ENCODE peak calls at places on chromosomes 7 and 10, in seven cellular contexts. S is B cell, A is GM13977, U is WTC11, R is choroid plexus epithelial cell, Q is foreskin keratinocyte, C is right lobe of liver. N is an unnamed sample.

GRCh38 chr10:14820010-14820774 is 17.6 kb downstream of the CDNF start:
- DNase-seq in U (no peak), C (no peak), S (no peak), A (no peak), R (peak; percentile 51), Q (peak; percentile 71), N (peak; percentile 15)

GRCh38 chr7:5766321-5766761 is 15.1 kb downstream of the RNF216 start:
- DNase-seq in C (no peak), R (peak; percentile 69), Q (no peak), U (no peak), S (no peak), A (no peak), N (no peak)

GRCh38 chr10:47383254-47384147 is 592 bp downstream of the ZNF488 start:
- DNase-seq in S (no peak), Q (no peak), C (no peak), R (no peak), U (peak; percentile 76), A (no peak), N (no peak)

GRCh38 chr10:75432763-75433162 is 1.3 kb downstream of the LRMDA start:
- DNase-seq in A (no peak), C (no peak), S (no peak), R (no peak), Q (no peak), U (no peak), N (no peak)

GRCh38 chr7:2445898-2446555 is 30.2 kb downstream of the GRIFIN start:
- DNase-seq in U (no peak), C (no peak), A (no peak), S (no peak), R (no peak), Q (no peak), N (no peak)

GRCh38 chr7:5631185-5631584 is 150.3 kb downstream of the RNF216 start:
- DNase-seq in R (no peak), U (no peak), S (no peak), C (no peak), Q (no peak), A (no peak), N (no peak)

GRCh38 chr10:28963539-28964221 is 286.4 kb downstream of the BAMBI start:
- DNase-seq in S (no peak), U (no peak), A (no peak), C (no peak), R (no peak), Q (no peak), N (no peak)

GRCh38 chr10:7111574-7111973 is 299.3 kb downstream of the SFMBT2 start:
- DNase-seq in A (no peak), R (peak; percentile 28), Q (peak; percentile 84), U (no peak), S (no peak), C (no peak), N (no peak)

GRCh38 chr7:98681496-98681895 is 64.4 kb downstream of the NPTX2 start:
- DNase-seq in A (no peak), Q (no peak), U (no peak), R (no peak), C (no peak), S (no peak), N (no peak)

GRCh38 chr7:33444501-33444900 is 315.1 kb downstream of the BBS9 start:
- DNase-seq in A (no peak), S (no peak), R (peak; percentile 95), Q (no peak), U (no peak), C (no peak), N (no peak)

GRCh38 chr7:129489491-129489890 is 12.8 kb upstream of the SMKR1 start:
- DNase-seq in S (no peak), R (peak; percentile 80), U (no peak), A (no peak), Q (no peak), C (no peak), N (no peak)

GRCh38 chr7:131249003-131249402 is 78.7 kb upstream of the MKLN1 start:
- DNase-seq in Q (peak; percentile 76), U (no peak), S (no peak), R (peak; percentile 97), A (no peak), C (no peak), N (peak; percentile 22)

GRCh38 chr7:1422512-1423265 is 36.6 kb downstream of the MICALL2 start:
- DNase-seq in A (no peak), C (no peak), R (peak; percentile 37), Q (no peak), S (no peak), U (no peak), N (no peak)

GRCh38 chr7:135109976-135110375 is 37.9 kb upstream of the TMEM140 start:
- DNase-seq in C (no peak), R (no peak), A (no peak), U (no peak), S (no peak), Q (no peak), N (no peak)

GRCh38 chr7:138866353-138866752 is 68.4 kb upstream of the ATP6V0A4 start:
- DNase-seq in U (no peak), Q (no peak), C (no peak), R (no peak), S (no peak), A (no peak), N (no peak)

GRCh38 chr7:36047254-36047653 is 105.8 kb upstream of the EEPD1 start:
- DNase-seq in A (no peak), R (peak; percentile 76), S (no peak), U (no peak), C (no peak), Q (no peak), N (no peak)

GRCh38 chr7:131111-132094 is 61.0 kb upstream of the FAM20C start:
- DNase-seq in Q (no peak), R (no peak), S (no peak), C (peak; percentile 45), A (no peak), U (no peak), N (no peak)

GRCh38 chr7:70738080-70738479 is 393.9 kb upstream of the GALNT17 start:
- DNase-seq in Q (peak; percentile 76), A (no peak), R (peak; percentile 29), C (no peak), U (no peak), S (no peak), N (no peak)

GRCh38 chr10:62911210-62911963 is 95.2 kb upstream of the EGR2 start:
- DNase-seq in R (no peak), S (no peak), A (no peak), U (no peak), C (no peak), Q (no peak), N (no peak)

GRCh38 chr10:23199768-23200511 is 7.8 kb downstream of the PTF1A start:
- DNase-seq in S (no peak), C (no peak), Q (no peak), A (no peak), U (peak; percentile 35), R (no peak), N (no peak)

GRCh38 chr7:68783671-68784070 is 814.6 kb upstream of the AUTS2 start:
- DNase-seq in U (no peak), R (peak; percentile 27), Q (no peak), A (no peak), C (no peak), S (no peak), N (no peak)

GRCh38 chr10:45302573-45302972 is 12.8 kb downstream of the OR13A1 start:
- DNase-seq in S (no peak), C (no peak), Q (no peak), A (no peak), U (no peak), R (no peak), N (no peak)

GRCh38 chr7:153152786-153153185 is 393.2 kb downstream of the ACTR3B start:
- DNase-seq in C (no peak), S (no peak), A (no peak), R (no peak), U (no peak), Q (no peak), N (no peak)

GRCh38 chr7:116707289-116707688 is 35.3 kb downstream of the MET start:
- DNase-seq in S (no peak), Q (no peak), A (no peak), C (no peak), U (no peak), R (no peak), N (no peak)

GRCh38 chr10:33015798-33016547 is 57.9 kb upstream of the ITGB1 start:
- DNase-seq in R (peak; percentile 75), A (no peak), S (no peak), Q (no peak), C (no peak), U (no peak), N (no peak)

GRCh38 chr7:49776994-49777393 is 3.6 kb downstream of the VWC2 start:
- DNase-seq in A (no peak), Q (no peak), S (no peak), U (peak; percentile 73), R (no peak), C (no peak), N (no peak)
- TF ChIP-seq CTCF in A (peak; percentile 37), Q (peak; percentile 22), S (no peak), U (peak; percentile 43), R (no peak), C (no peak), N (no peak)

DNA sequence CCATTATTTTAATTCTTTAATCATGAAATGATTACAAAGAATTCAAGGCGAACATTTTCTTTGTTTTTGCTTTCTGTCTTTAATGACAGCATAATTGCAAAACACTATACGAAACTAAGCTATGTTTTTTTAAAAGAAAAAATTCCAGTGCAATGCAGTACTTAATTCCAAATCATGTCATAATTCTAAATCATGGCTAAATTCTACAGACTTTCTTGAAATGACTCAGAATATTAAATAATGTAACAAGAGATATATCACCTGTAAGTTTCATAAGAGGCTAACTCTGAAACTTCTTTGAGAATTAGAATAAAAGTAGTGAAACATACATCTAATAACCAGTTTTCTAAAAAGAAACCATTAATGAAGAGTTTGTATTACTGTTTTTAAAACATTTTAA is 671.6 kb downstream of the PARD3 start:
- DNase-seq in C (no peak), R (no peak), S (no peak), Q (no peak), U (no peak), A (no peak), N (no peak)
- TF ChIP-seq CTCF in C (no peak), R (no peak), S (no peak), Q (no peak), U (no peak), A (no peak), N (no peak)

GRCh38 chr10:50624154-50624865 is 554 bp upstream of the SGMS1 start:
- DNase-seq in C (peak; percentile 97), R (peak; percentile 98), A (peak; percentile 94), U (peak; percentile 97), Q (peak; percentile 91), S (peak; percentile 99), N (peak; percentile 97)

GRCh38 chr10:50620899-50621298 is 2.9 kb downstream of the SGMS1 start:
- DNase-seq in R (no peak), C (no peak), A (no peak), Q (no peak), U (no peak), S (no peak), N (no peak)

GRCh38 chr10:50621981-50622496 is 1.7 kb downstream of the SGMS1 start:
- DNase-seq in R (peak; percentile 96), C (peak; percentile 98), U (peak; percentile 54), S (peak; percentile 75), Q (peak; percentile 91), A (peak; percentile 62), N (peak; percentile 85)

GRCh38 chr10:50623299-50624153 is at the start of gene SGMS1:
- DNase-seq in C (peak; percentile 92), R (peak; percentile 92), S (peak; percentile 90), Q (peak; percentile 67), A (peak; percentile 96), U (peak; percentile 81), N (peak; percentile 88)

GRCh38 chr10:50622497-50623298 is 1.1 kb downstream of the SGMS1 start:
- DNase-seq in Q (peak; percentile 49), A (peak; percentile 48), S (peak; percentile 47), R (peak; percentile 66), C (peak; percentile 71), U (peak; percentile 25), N (peak; percentile 23)
- TF ChIP-seq CTCF in Q (no peak), A (peak; percentile 30), S (no peak), R (peak; percentile 27), C (no peak), U (no peak), N (no peak)

GRCh38 chr7:66502230-66503035 is 126.2 kb upstream of the KCTD7 start:
- DNase-seq in S (no peak), C (no peak), R (no peak), U (no peak), Q (no peak), A (no peak), N (no peak)
- TF ChIP-seq CTCF in S (no peak), C (no peak), R (peak; percentile 33), U (no peak), Q (no peak), A (no peak), N (no peak)